ENCODE peak calls at places on chromosomes 6 and 20, in seven cellular contexts. Z is progenitor cell of endocrine pancreas; I is CD4-positive, alpha-beta T cell; J is cardiac fibroblast; H is AG10803; F is fibroblast of the aortic adventitia; G is upper lobe of right lung. X is an unnamed sample.

GRCh38 chr20:64203037-64203777 is 39.0 kb downstream of the MYT1 start:
- DNase-seq in Z (no peak), J (no peak), I (no peak), H (no peak), G (no peak), F (no peak), X (no peak)

GRCh38 chr20:49603209-49603627 is 35.3 kb upstream of the PTGIS start:
- DNase-seq in I (no peak), Z (no peak), H (peak), G (no peak), J (peak), F (peak), X (no peak)

GRCh38 chr20:32449890-32450401 is 91.8 kb downstream of the ASXL1 start:
- DNase-seq in J (no peak), H (no peak), F (no peak), G (no peak), I (no peak), Z (no peak), X (no peak)

GRCh38 chr6:31485063-31485462 is 12.9 kb upstream of the MICB start:
- DNase-seq in Z (no peak), I (no peak), H (peak), F (no peak), J (no peak), G (no peak), X (no peak)

GRCh38 chr6:116783852-116784251 is 18.3 kb upstream of the FAM162B start:
- DNase-seq in J (peak), Z (no peak), H (no peak), I (no peak), F (no peak), G (no peak), X (no peak)

GRCh38 chr6:81821449-81821848 is 69.0 kb upstream of the TENT5A start:
- DNase-seq in F (no peak), J (no peak), G (no peak), I (no peak), H (no peak), Z (no peak), X (no peak)

GRCh38 chr6:161917645-161918044 is 643.8 kb upstream of the AGPAT4 start:
- DNase-seq in J (no peak), F (no peak), H (no peak), Z (no peak), G (no peak), I (no peak), X (no peak)

GRCh38 chr6:34235605-34236422 is 859 bp upstream of the HMGA1 start:
- DNase-seq in I (peak), J (peak), F (peak), G (peak), Z (peak), H (peak), X (peak)

GRCh38 chr6:127641905-127642304 is 64.9 kb downstream of the C6orf58 start:
- DNase-seq in H (peak), F (peak), Z (no peak), G (no peak), J (peak), I (no peak), X (peak)

GRCh38 chr20:49482621-49483017 is at the start of gene KCNB1:
- DNase-seq in G (peak), F (peak), I (peak), H (peak), J (peak), Z (peak), X (peak)

GRCh38 chr6:85401186-85402062 is 48.5 kb upstream of the NT5E start:
- DNase-seq in F (no peak), J (no peak), H (no peak), I (no peak), G (no peak), Z (no peak), X (no peak)

GRCh38 chr6:112485813-112486212 is 138.7 kb downstream of the RFPL4B start:
- DNase-seq in G (no peak), H (peak), Z (no peak), J (peak), I (no peak), F (peak), X (no peak)

GRCh38 chr20:57795347-57795697 is 85.5 kb upstream of the PMEPA1 start:
- DNase-seq in Z (no peak), J (peak), G (no peak), H (peak), F (no peak), I (no peak), X (no peak)

GRCh38 chr20:10660661-10661060 is 13.1 kb downstream of the JAG1 start:
- DNase-seq in I (no peak), H (peak), Z (no peak), G (no peak), J (no peak), F (no peak), X (no peak)

GRCh38 chr6:28683945-28684538 is 158.4 kb downstream of the GPX5 start:
- DNase-seq in Z (no peak), G (no peak), H (peak), I (no peak), F (peak), J (peak), X (peak)

GRCh38 chr6:53691667-53692133 is 26.1 kb upstream of the KLHL31 start:
- DNase-seq in Z (no peak), J (no peak), F (peak), H (peak), I (no peak), G (no peak), X (no peak)

GRCh38 chr6:135506270-135506997 is 8.9 kb upstream of the AHI1 start:
- DNase-seq in J (peak), I (no peak), G (no peak), F (peak), Z (no peak), H (peak), X (no peak)

GRCh38 chr6:87918461-87918941 is 129.1 kb upstream of the SPACA1 start:
- DNase-seq in G (no peak), F (no peak), I (no peak), J (no peak), Z (no peak), H (no peak), X (no peak)

GRCh38 chr20:58111340-58112016 is 117.0 kb downstream of the ANKRD60 start:
- DNase-seq in J (no peak), G (no peak), Z (no peak), I (no peak), F (no peak), H (peak), X (no peak)

GRCh38 chr6:39280247-39280731 is 33.9 kb downstream of the KCNK17 start:
- DNase-seq in G (peak), J (peak), F (no peak), Z (no peak), H (no peak), I (no peak), X (no peak)

GRCh38 chr6:132919028-132919427 is 104.7 kb downstream of the RPS12 start:
- DNase-seq in G (no peak), Z (no peak), F (no peak), I (no peak), H (no peak), J (no peak), X (no peak)

GRCh38 chr6:27078734-27079357 is 168.7 kb upstream of the PRSS16 start:
- DNase-seq in I (peak), F (peak), H (peak), Z (no peak), G (peak), J (peak), X (peak)

GRCh38 chr6:490251-491037 is 98.9 kb downstream of the IRF4 start:
- DNase-seq in Z (no peak), G (no peak), F (no peak), H (no peak), J (no peak), I (no peak), X (no peak)

GRCh38 chr6:167668019-167668753 is 158.5 kb upstream of the AFDN start:
- DNase-seq in G (peak), H (no peak), J (no peak), F (no peak), I (no peak), Z (no peak), X (no peak)

GRCh38 chr6:80642452-80642851 is 536.0 kb downstream of the BCKDHB start:
- DNase-seq in H (peak), F (peak), Z (no peak), I (no peak), G (no peak), J (peak), X (no peak)

GRCh38 chr6:34084591-34085280 is 61.2 kb downstream of the GRM4 start:
- DNase-seq in F (no peak), H (no peak), I (no peak), Z (no peak), J (no peak), G (no peak), X (no peak)

GRCh38 chr20:51220293-51220706 is 197.4 kb upstream of the KCNG1 start:
- DNase-seq in I (no peak), J (peak), G (peak), F (peak), Z (peak), H (no peak), X (peak)

GRCh38 chr6:84428300-84428907 is 201.0 kb upstream of the CEP162 start:
- DNase-seq in H (peak), I (no peak), F (peak), Z (peak), G (peak), J (peak), X (peak)

GRCh38 chr6:21808045-21808470 is 214.5 kb downstream of the SOX4 start:
- DNase-seq in I (no peak), F (peak), G (no peak), H (peak), J (peak), Z (no peak), X (no peak)

GRCh38 chr6:23659125-23659524 is 466.9 kb upstream of the NRSN1 start:
- DNase-seq in F (no peak), J (peak), Z (peak), G (no peak), H (no peak), I (no peak), X (peak)

GRCh38 chr6:138943089-138943625 is 44.9 kb downstream of the REPS1 start:
- DNase-seq in I (no peak), J (no peak), G (no peak), Z (no peak), H (no peak), F (no peak), X (no peak)

GRCh38 chr6:138948028-138948427 is 40.0 kb downstream of the REPS1 start:
- DNase-seq in F (no peak), I (no peak), J (peak), G (no peak), Z (no peak), H (no peak), X (no peak)

GRCh38 chr6:138948780-138949179 is 39.3 kb downstream of the REPS1 start:
- DNase-seq in G (no peak), F (no peak), J (no peak), H (no peak), Z (no peak), I (no peak), X (no peak)

GRCh38 chr6:138944412-138944811 is 43.6 kb downstream of the REPS1 start:
- DNase-seq in F (peak), Z (no peak), I (no peak), H (peak), G (no peak), J (peak), X (no peak)

DNA sequence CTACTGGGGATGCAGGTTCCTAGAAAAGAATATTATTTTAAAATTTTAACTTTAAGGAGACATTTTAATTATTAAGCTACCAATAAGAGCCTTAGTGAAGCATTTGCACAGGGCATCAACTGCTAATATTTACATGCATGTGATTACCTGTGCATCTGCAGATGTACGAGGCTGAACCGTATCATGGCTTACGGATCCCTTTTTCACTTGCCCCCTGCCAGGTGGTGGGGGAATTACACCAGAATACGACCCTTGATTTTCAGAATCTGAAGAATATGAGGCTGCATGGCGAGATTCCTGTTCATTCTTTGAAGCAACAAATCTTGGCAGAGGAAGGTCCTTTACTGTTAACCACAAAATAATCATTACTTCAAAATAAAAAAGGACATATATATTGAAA is 42.7 kb downstream of the REPS1 start:
- DNase-seq in F (no peak), G (no peak), I (no peak), H (no peak), Z (no peak), J (no peak), X (no peak)
- TF ChIP-seq CTCF in F (peak), G (no peak), I (no peak), H (peak), Z (peak), J (peak), X (peak)

DNA sequence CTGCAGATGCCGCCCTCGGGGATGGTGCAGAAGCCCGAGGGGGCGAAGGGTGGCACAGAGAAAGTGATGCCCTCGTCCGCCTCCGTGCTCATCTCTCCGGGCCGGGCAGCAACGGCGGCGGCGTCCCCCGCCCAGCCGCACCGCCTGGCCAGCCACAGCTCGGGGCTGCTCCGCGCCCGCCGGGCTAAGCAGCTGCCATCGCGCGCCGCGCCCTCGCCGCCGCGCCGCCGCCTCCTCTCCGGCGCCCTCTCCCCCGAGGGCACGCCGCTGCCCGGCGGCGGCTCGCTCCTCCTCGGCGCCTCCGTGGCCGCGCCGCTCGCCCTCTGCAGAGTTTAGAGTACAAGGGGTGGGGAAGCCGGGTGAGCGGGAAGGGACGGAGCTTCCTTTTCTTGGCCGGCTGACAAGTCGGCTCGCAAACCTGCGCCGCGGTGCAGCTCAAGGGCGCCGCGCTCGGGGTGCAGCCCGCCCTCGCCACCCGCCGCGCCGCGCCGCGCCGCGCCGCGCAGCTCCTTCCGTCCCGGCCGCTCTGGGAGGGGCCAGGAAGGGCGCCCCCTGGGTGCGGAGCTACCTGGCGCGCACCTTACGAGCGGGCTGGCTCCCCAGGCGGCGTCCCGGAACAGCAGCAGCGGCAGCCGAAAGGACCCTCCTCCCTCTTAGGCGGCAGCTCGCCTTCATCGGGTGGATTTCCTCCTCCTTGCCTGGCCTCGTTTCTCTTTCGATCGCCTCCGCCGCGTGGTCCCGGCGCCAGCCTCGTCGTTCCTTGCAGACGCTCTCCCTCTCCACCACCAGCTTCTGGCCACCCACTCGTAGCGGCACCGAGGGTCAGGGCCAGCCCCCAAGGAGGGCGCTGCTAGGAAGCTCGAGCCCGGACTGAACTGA is at the start of gene MAP3K5:
- DNase-seq in H (peak), J (peak), G (peak), I (peak), Z (peak), F (peak), X (peak)
- TF ChIP-seq CTCF in H (peak), J (peak), G (no peak), I (no peak), Z (peak), F (peak), X (no peak)

GRCh38 chr6:156953478-156954146 is 176.4 kb downstream of the ARID1B start:
- DNase-seq in Z (no peak), F (peak), G (no peak), J (peak), H (peak), I (peak), X (peak)
- TF ChIP-seq CTCF in Z (no peak), F (peak), G (no peak), J (peak), H (peak), I (peak), X (peak)

GRCh38 chr20:20864346-20865096 is 152.1 kb upstream of the RALGAPA2 start:
- DNase-seq in F (peak), I (no peak), H (peak), G (no peak), Z (no peak), J (peak), X (no peak)
- TF ChIP-seq CTCF in F (peak), I (no peak), H (peak), G (peak), Z (peak), J (no peak), X (peak)

GRCh38 chr6:37058084-37058586 is 52.7 kb downstream of the FGD2 start:
- DNase-seq in F (peak), I (no peak), G (no peak), Z (no peak), H (peak), J (peak), X (no peak)

GRCh38 chr6:37057678-37058077 is 52.2 kb downstream of the FGD2 start:
- DNase-seq in I (no peak), F (no peak), J (no peak), G (no peak), H (no peak), Z (no peak), X (no peak)

GRCh38 chr6:37061157-37061804 is 55.8 kb downstream of the FGD2 start:
- DNase-seq in H (no peak), G (no peak), J (no peak), Z (no peak), F (no peak), I (no peak), X (no peak)

GRCh38 chr6:37060195-37060559 is 54.7 kb downstream of the FGD2 start:
- DNase-seq in Z (no peak), F (no peak), I (no peak), G (no peak), H (no peak), J (no peak), X (no peak)

GRCh38 chr6:37059344-37060194 is 54.1 kb downstream of the FGD2 start:
- DNase-seq in H (peak), Z (no peak), I (no peak), J (peak), F (peak), G (peak), X (peak)
- TF ChIP-seq CTCF in H (peak), Z (peak), I (no peak), J (peak), F (peak), G (peak), X (peak)

GRCh38 chr6:26020291-26020982 is 57.8 kb downstream of the TRIM38 start:
- DNase-seq in J (peak), I (peak), Z (peak), H (peak), F (peak), G (peak), X (peak)

GRCh38 chr6:26016326-26017275 is 54.0 kb downstream of the TRIM38 start:
- DNase-seq in G (no peak), Z (no peak), I (no peak), H (no peak), F (no peak), J (peak), X (no peak)

GRCh38 chr6:26019261-26019845 is 56.8 kb downstream of the TRIM38 start:
- DNase-seq in J (no peak), Z (no peak), G (no peak), F (no peak), H (no peak), I (no peak), X (no peak)

GRCh38 chr6:26020983-26021349 is 58.4 kb downstream of the TRIM38 start:
- DNase-seq in I (peak), F (peak), J (peak), Z (peak), G (peak), H (peak), X (peak)

GRCh38 chr6:26017567-26017966 is 55.0 kb downstream of the TRIM38 start:
- DNase-seq in G (peak), H (peak), F (peak), Z (no peak), I (peak), J (peak), X (no peak)
- TF ChIP-seq CTCF in G (peak), H (peak), F (peak), Z (peak), I (no peak), J (peak), X (no peak)

DNA sequence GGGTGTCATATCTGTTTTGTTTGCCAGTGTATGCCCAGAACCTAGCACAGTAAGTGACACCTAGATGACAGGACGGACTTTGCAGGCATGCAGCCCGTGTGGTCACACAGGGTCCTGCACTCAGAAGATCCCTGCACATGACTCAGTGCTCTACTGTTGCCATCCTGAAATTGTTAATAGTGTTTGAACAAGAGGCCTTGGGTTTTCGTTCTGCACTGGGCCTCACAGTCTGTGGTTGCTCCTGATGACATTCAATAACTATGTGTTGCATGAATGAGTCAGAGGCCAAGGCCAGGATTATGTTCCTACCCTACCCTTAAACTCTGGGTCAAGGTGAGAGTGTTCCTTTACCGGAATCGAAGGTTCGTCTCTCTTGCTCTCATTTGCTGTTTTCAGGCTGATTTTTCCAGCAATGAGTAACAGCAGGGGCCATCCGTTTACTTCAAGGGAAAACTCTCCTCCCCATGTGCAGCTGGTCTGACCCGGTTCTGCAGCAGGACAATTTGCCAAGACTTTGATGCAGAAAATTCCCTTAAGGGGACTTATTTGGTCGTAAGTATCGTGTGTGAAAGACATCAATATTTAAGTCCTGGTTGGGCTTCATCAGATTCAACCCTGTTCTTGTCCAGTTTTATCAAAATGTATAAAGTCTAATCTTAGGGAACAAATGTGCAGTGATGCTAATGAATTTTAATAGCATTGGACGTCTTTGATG is 13.0 kb upstream of the PFDN4 start:
- DNase-seq in Z (no peak), G (no peak), I (no peak), J (peak), H (peak), F (no peak), X (no peak)
- TF ChIP-seq CTCF in Z (peak), G (no peak), I (no peak), J (peak), H (peak), F (peak), X (no peak)

DNA sequence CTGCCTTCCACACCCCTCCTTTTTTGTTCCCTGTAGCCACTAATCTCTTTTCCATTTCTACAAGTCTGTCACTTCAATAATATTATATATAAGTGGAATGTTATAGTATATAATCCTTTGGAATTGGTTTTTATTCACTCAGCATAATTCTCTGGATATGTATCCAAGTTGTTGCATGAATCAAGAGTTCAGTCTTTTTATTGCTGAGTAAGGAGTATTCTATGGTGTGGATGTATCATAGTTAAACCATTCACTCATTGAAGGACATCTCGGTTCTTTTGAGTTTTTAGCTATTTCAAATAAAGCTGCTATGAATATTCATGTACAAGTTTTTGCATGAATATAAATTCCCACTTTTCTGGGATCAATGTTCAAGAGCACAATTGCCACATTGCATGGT is 69.5 kb upstream of the TASP1 start:
- DNase-seq in Z (no peak), H (no peak), F (no peak), G (no peak), J (no peak), I (no peak), X (no peak)
- TF ChIP-seq CTCF in Z (no peak), H (no peak), F (no peak), G (no peak), J (no peak), I (no peak), X (no peak)

X was measured in neural crest cell.